ENCODE peak calls at places on chromosome 2, in nine cellular contexts. One of them, this sample, is unnamed. For H3K9me3 and H3K36me3, the result is how much of the 10 kb centered on the place peaks cover.

GRCh38 chr2:63086687-63087086 is 36.1 kb downstream of the OTX1 start:
- DNase-seq in tibial nerve: no peak
- DNase-seq in SJSA1: no peak
- DNase-seq in right lobe of liver: no peak
- DNase-seq in CD8-positive, alpha-beta T cell: no peak
- DNase-seq in IMR-90: no peak
- DNase-seq in left lung: no peak
- DNase-seq in heart right ventricle: no peak
- DNase-seq in effector memory CD4-positive, alpha-beta T cell: no peak
- DNase-seq in this sample: no peak

GRCh38 chr2:67486041-67486796 is 89.1 kb downstream of the ETAA1 start:
- DNase-seq in right lobe of liver: no peak
- DNase-seq in heart right ventricle: no peak
- DNase-seq in left lung: peak
- DNase-seq in SJSA1: no peak
- DNase-seq in IMR-90: peak
- DNase-seq in effector memory CD4-positive, alpha-beta T cell: no peak
- DNase-seq in CD8-positive, alpha-beta T cell: no peak
- DNase-seq in tibial nerve: no peak
- DNase-seq in this sample: no peak

GRCh38 chr2:9806656-9807055 is 36.6 kb upstream of the TAF1B start:
- DNase-seq in IMR-90: no peak
- DNase-seq in left lung: peak
- DNase-seq in effector memory CD4-positive, alpha-beta T cell: no peak
- DNase-seq in right lobe of liver: no peak
- DNase-seq in tibial nerve: no peak
- DNase-seq in SJSA1: no peak
- DNase-seq in heart right ventricle: no peak
- DNase-seq in CD8-positive, alpha-beta T cell: no peak
- DNase-seq in this sample: peak

GRCh38 chr2:63827749-63828148 is 13.9 kb upstream of the UGP2 start:
- DNase-seq in effector memory CD4-positive, alpha-beta T cell: no peak
- DNase-seq in CD8-positive, alpha-beta T cell: no peak
- DNase-seq in tibial nerve: no peak
- DNase-seq in right lobe of liver: no peak
- DNase-seq in IMR-90: peak
- DNase-seq in left lung: no peak
- DNase-seq in heart right ventricle: no peak
- DNase-seq in SJSA1: peak
- DNase-seq in this sample: no peak

GRCh38 chr2:217105733-217106649 is 246.1 kb upstream of the TNP1 start:
- DNase-seq in heart right ventricle: no peak
- DNase-seq in right lobe of liver: no peak
- DNase-seq in IMR-90: peak
- DNase-seq in effector memory CD4-positive, alpha-beta T cell: no peak
- DNase-seq in left lung: no peak
- DNase-seq in SJSA1: peak
- DNase-seq in tibial nerve: no peak
- DNase-seq in CD8-positive, alpha-beta T cell: no peak
- DNase-seq in this sample: peak

GRCh38 chr2:64485961-64486360 is 32.0 kb downstream of the LGALSL start:
- DNase-seq in CD8-positive, alpha-beta T cell: no peak
- DNase-seq in heart right ventricle: peak
- DNase-seq in effector memory CD4-positive, alpha-beta T cell: no peak
- DNase-seq in right lobe of liver: no peak
- DNase-seq in IMR-90: no peak
- DNase-seq in SJSA1: no peak
- DNase-seq in tibial nerve: no peak
- DNase-seq in left lung: no peak
- DNase-seq in this sample: no peak

GRCh38 chr2:127674241-127675209 is 805 bp downstream of the LIMS2 start:
- DNase-seq in left lung: no peak
- DNase-seq in SJSA1: peak
- DNase-seq in IMR-90: no peak
- DNase-seq in right lobe of liver: no peak
- DNase-seq in CD8-positive, alpha-beta T cell: peak
- DNase-seq in tibial nerve: no peak
- DNase-seq in heart right ventricle: no peak
- DNase-seq in effector memory CD4-positive, alpha-beta T cell: no peak
- DNase-seq in this sample: no peak

GRCh38 chr2:8987413-8987812 is 16.1 kb downstream of the MBOAT2 start:
- DNase-seq in left lung: no peak
- DNase-seq in heart right ventricle: no peak
- DNase-seq in CD8-positive, alpha-beta T cell: no peak
- DNase-seq in tibial nerve: no peak
- DNase-seq in IMR-90: peak
- DNase-seq in right lobe of liver: no peak
- DNase-seq in SJSA1: no peak
- DNase-seq in effector memory CD4-positive, alpha-beta T cell: no peak
- DNase-seq in this sample: no peak

GRCh38 chr2:183248866-183249567 is 124.8 kb downstream of the NUP35 start:
- DNase-seq in effector memory CD4-positive, alpha-beta T cell: no peak
- DNase-seq in heart right ventricle: no peak
- DNase-seq in left lung: no peak
- DNase-seq in tibial nerve: no peak
- DNase-seq in IMR-90: peak
- DNase-seq in SJSA1: no peak
- DNase-seq in right lobe of liver: no peak
- DNase-seq in CD8-positive, alpha-beta T cell: no peak
- DNase-seq in this sample: no peak

GRCh38 chr2:96112501-96113366 is 3.6 kb downstream of the ADRA2B start:
- DNase-seq in effector memory CD4-positive, alpha-beta T cell: no peak
- DNase-seq in right lobe of liver: peak
- DNase-seq in CD8-positive, alpha-beta T cell: no peak
- DNase-seq in IMR-90: no peak
- DNase-seq in tibial nerve: no peak
- DNase-seq in heart right ventricle: no peak
- DNase-seq in left lung: peak
- DNase-seq in SJSA1: no peak
- DNase-seq in this sample: no peak

GRCh38 chr2:173264603-173265366 is 89.9 kb upstream of the CDCA7 start:
- DNase-seq in heart right ventricle: peak
- DNase-seq in IMR-90: no peak
- DNase-seq in left lung: peak
- DNase-seq in CD8-positive, alpha-beta T cell: peak
- DNase-seq in right lobe of liver: no peak
- DNase-seq in effector memory CD4-positive, alpha-beta T cell: no peak
- DNase-seq in SJSA1: no peak
- DNase-seq in tibial nerve: peak
- DNase-seq in this sample: no peak

GRCh38 chr2:159201321-159202063 is 85.0 kb downstream of the WDSUB1 start:
- DNase-seq in SJSA1: peak
- DNase-seq in right lobe of liver: no peak
- DNase-seq in IMR-90: peak
- DNase-seq in effector memory CD4-positive, alpha-beta T cell: no peak
- DNase-seq in heart right ventricle: no peak
- DNase-seq in CD8-positive, alpha-beta T cell: no peak
- DNase-seq in tibial nerve: no peak
- DNase-seq in left lung: no peak
- DNase-seq in this sample: no peak

GRCh38 chr2:11701831-11702301 is 31.9 kb upstream of the NTSR2 start:
- DNase-seq in heart right ventricle: peak
- DNase-seq in effector memory CD4-positive, alpha-beta T cell: no peak
- DNase-seq in CD8-positive, alpha-beta T cell: no peak
- DNase-seq in SJSA1: no peak
- DNase-seq in IMR-90: peak
- DNase-seq in right lobe of liver: no peak
- DNase-seq in tibial nerve: peak
- DNase-seq in left lung: peak
- DNase-seq in this sample: no peak

GRCh38 chr2:70767094-70767698 is 804 bp downstream of the ADD2 start:
- DNase-seq in effector memory CD4-positive, alpha-beta T cell: no peak
- DNase-seq in tibial nerve: no peak
- DNase-seq in SJSA1: no peak
- DNase-seq in left lung: no peak
- DNase-seq in right lobe of liver: no peak
- DNase-seq in IMR-90: no peak
- DNase-seq in heart right ventricle: no peak
- DNase-seq in CD8-positive, alpha-beta T cell: peak
- DNase-seq in this sample: no peak

GRCh38 chr2:189870396-189871089 is 86.3 kb downstream of the PMS1 start:
- DNase-seq in SJSA1: no peak
- DNase-seq in CD8-positive, alpha-beta T cell: no peak
- DNase-seq in heart right ventricle: no peak
- DNase-seq in IMR-90: no peak
- DNase-seq in left lung: no peak
- DNase-seq in tibial nerve: no peak
- DNase-seq in effector memory CD4-positive, alpha-beta T cell: no peak
- DNase-seq in right lobe of liver: no peak
- DNase-seq in this sample: no peak

GRCh38 chr2:136134126-136134525 is 16.2 kb upstream of the CXCR4 start:
- DNase-seq in tibial nerve: no peak
- DNase-seq in heart right ventricle: no peak
- DNase-seq in CD8-positive, alpha-beta T cell: no peak
- DNase-seq in right lobe of liver: no peak
- DNase-seq in effector memory CD4-positive, alpha-beta T cell: peak
- DNase-seq in SJSA1: no peak
- DNase-seq in IMR-90: no peak
- DNase-seq in left lung: no peak
- DNase-seq in this sample: no peak
- H3K27ac ChIP-seq in tibial nerve: no peak
- H3K27ac ChIP-seq in heart right ventricle: no peak
- H3K27ac ChIP-seq in CD8-positive, alpha-beta T cell: peak
- H3K27ac ChIP-seq in right lobe of liver: no peak
- H3K27ac ChIP-seq in effector memory CD4-positive, alpha-beta T cell: peak
- H3K27ac ChIP-seq in SJSA1: no peak
- H3K27ac ChIP-seq in IMR-90: no peak
- H3K27ac ChIP-seq in left lung: no peak
- H3K27ac ChIP-seq in this sample: no peak

GRCh38 chr2:180225118-180225517 is 218.0 kb upstream of the CWC22 start:
- DNase-seq in effector memory CD4-positive, alpha-beta T cell: no peak
- DNase-seq in CD8-positive, alpha-beta T cell: no peak
- DNase-seq in left lung: no peak
- DNase-seq in IMR-90: no peak
- DNase-seq in right lobe of liver: no peak
- DNase-seq in tibial nerve: no peak
- DNase-seq in SJSA1: no peak
- DNase-seq in heart right ventricle: no peak
- DNase-seq in this sample: no peak

GRCh38 chr2:180222642-180223041 is 215.5 kb upstream of the CWC22 start:
- DNase-seq in SJSA1: no peak
- DNase-seq in left lung: no peak
- DNase-seq in CD8-positive, alpha-beta T cell: no peak
- DNase-seq in tibial nerve: no peak
- DNase-seq in heart right ventricle: peak
- DNase-seq in right lobe of liver: no peak
- DNase-seq in IMR-90: peak
- DNase-seq in effector memory CD4-positive, alpha-beta T cell: no peak
- DNase-seq in this sample: no peak

GRCh38 chr2:180231015-180231414 is 223.9 kb upstream of the CWC22 start:
- DNase-seq in effector memory CD4-positive, alpha-beta T cell: no peak
- DNase-seq in SJSA1: no peak
- DNase-seq in heart right ventricle: no peak
- DNase-seq in IMR-90: no peak
- DNase-seq in tibial nerve: no peak
- DNase-seq in CD8-positive, alpha-beta T cell: no peak
- DNase-seq in left lung: no peak
- DNase-seq in right lobe of liver: no peak
- DNase-seq in this sample: no peak

DNA sequence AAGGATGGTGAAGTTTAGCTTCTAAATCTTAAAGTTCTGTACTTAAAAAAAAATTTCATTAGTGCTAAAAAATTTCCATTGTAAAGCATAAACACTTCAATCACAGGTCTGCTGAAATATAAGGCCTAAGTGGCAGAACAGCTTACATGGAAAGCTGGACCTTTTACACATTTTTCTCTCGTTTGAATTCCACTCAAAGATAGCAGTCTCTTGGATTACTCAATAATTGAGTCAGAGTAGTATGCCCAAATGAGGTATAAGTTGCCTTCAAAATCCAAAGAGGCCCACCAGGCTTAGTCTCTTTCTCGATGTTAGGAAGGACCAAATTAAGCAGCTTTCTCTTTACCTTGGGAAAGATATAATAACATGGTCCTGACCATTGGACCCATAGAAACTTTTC is 220.4 kb upstream of the CWC22 start:
- DNase-seq in left lung: no peak
- DNase-seq in right lobe of liver: no peak
- DNase-seq in CD8-positive, alpha-beta T cell: no peak
- DNase-seq in heart right ventricle: no peak
- DNase-seq in tibial nerve: no peak
- DNase-seq in IMR-90: peak
- DNase-seq in effector memory CD4-positive, alpha-beta T cell: no peak
- DNase-seq in SJSA1: no peak
- DNase-seq in this sample: no peak
- H3K9me3 ChIP-seq in left lung: under half
- H3K9me3 ChIP-seq in right lobe of liver: under half
- H3K9me3 ChIP-seq in CD8-positive, alpha-beta T cell: under half
- H3K9me3 ChIP-seq in heart right ventricle: under half
- H3K9me3 ChIP-seq in tibial nerve: under half
- H3K9me3 ChIP-seq in IMR-90: under half
- H3K9me3 ChIP-seq in effector memory CD4-positive, alpha-beta T cell: under half
- H3K9me3 ChIP-seq in SJSA1: under half
- H3K9me3 ChIP-seq in this sample: under half

DNA sequence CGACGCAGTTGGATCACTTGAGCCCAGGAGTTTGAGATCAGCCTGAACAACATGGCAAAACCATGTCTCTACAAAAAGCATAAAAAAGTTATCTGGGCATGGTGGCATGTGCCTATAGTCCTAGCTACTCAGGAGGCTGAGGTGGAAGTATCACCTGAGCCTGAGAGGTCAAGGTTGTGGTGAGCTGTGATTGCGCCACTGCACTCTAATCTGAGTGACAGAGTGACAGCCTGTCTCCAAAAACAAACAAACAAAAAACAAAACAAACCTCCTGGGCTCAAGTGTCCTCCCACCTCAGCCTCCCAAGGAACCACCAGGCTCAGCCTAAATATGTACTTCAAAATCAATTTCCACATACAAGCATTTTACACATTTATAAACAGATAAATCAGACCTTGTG is 83.8 kb downstream of the STRN start:
- DNase-seq in SJSA1: no peak
- DNase-seq in heart right ventricle: no peak
- DNase-seq in tibial nerve: no peak
- DNase-seq in CD8-positive, alpha-beta T cell: no peak
- DNase-seq in IMR-90: no peak
- DNase-seq in right lobe of liver: no peak
- DNase-seq in left lung: no peak
- DNase-seq in effector memory CD4-positive, alpha-beta T cell: no peak
- DNase-seq in this sample: no peak
- H3K36me3 ChIP-seq in SJSA1: under half
- H3K36me3 ChIP-seq in heart right ventricle: half or more
- H3K36me3 ChIP-seq in tibial nerve: under half
- H3K36me3 ChIP-seq in CD8-positive, alpha-beta T cell: under half
- H3K36me3 ChIP-seq in IMR-90: under half
- H3K36me3 ChIP-seq in right lobe of liver: under half
- H3K36me3 ChIP-seq in left lung: half or more
- H3K36me3 ChIP-seq in effector memory CD4-positive, alpha-beta T cell: under half
- H3K36me3 ChIP-seq in this sample: half or more

DNA sequence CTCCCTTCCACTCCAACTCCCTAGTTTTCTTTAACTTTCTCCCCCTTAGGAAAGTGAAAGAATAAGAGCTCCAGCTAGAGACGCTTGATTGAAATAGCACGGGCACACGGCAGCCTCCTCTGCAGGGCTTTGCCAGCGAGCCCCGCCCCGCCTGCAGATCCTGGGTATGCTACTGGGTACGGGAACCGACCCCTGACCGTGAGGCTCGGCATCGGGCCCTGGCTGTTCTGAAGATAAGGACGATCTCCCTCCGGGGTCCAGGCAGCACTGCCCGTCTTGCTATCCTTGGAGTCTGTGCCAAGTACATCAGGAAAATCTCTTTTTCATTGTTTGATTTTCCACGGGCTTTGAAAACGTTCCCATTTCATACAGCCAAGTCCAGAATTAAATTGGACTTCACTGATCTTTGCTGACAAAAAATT is 284.5 kb downstream of the MTX2 start:
- DNase-seq in CD8-positive, alpha-beta T cell: peak
- DNase-seq in heart right ventricle: peak
- DNase-seq in right lobe of liver: peak
- DNase-seq in left lung: peak
- DNase-seq in tibial nerve: peak
- DNase-seq in IMR-90: peak
- DNase-seq in SJSA1: peak
- DNase-seq in effector memory CD4-positive, alpha-beta T cell: no peak
- DNase-seq in this sample: peak
- H3K27ac ChIP-seq in CD8-positive, alpha-beta T cell: no peak
- H3K27ac ChIP-seq in heart right ventricle: peak
- H3K27ac ChIP-seq in right lobe of liver: peak
- H3K27ac ChIP-seq in left lung: peak
- H3K27ac ChIP-seq in tibial nerve: peak
- H3K27ac ChIP-seq in IMR-90: no peak
- H3K27ac ChIP-seq in SJSA1: peak
- H3K27ac ChIP-seq in effector memory CD4-positive, alpha-beta T cell: no peak
- H3K27ac ChIP-seq in this sample: peak

This sample was measured in RWPE2.